ENCODE peak calls at places on chromosome 17, in five cellular contexts. K is activated T-cell treated with anti-CD3 and anti-CD28 coated beads, Interleukin-2, amount 50 U/mL, for 72 hours; F is COR-L47; Q is NCI-H2171 treated with DMSO at 0.1 percent for 48 hours; S is ureter. T is an unnamed sample.

GRCh38 chr17:38958756-38959155 is 8.4 kb downstream of the FBXO47 start:
- DNase-seq in K (no peak), F (no peak), Q (no peak), S (no peak), T (no peak)

GRCh38 chr17:70905796-70906195 is 736.5 kb downstream of the KCNJ2 start:
- DNase-seq in K (no peak), F (no peak), Q (no peak), S (peak), T (no peak)

GRCh38 chr17:44007346-44008204 is 3.2 kb downstream of the NAGS start:
- DNase-seq in K (no peak), F (no peak), Q (no peak), S (no peak), T (no peak)

GRCh38 chr17:15392326-15392739 is 50.9 kb upstream of the TEKT3 start:
- DNase-seq in K (no peak), F (no peak), Q (no peak), S (no peak), T (no peak)

GRCh38 chr17:44623070-44623725 is 33.1 kb upstream of the MEIOC start:
- DNase-seq in K (no peak), F (no peak), Q (no peak), S (no peak), T (no peak)

GRCh38 chr17:80471922-80472321 is 4.5 kb downstream of the NPTX1 start:
- DNase-seq in K (no peak), F (no peak), Q (no peak), S (no peak), T (no peak)

GRCh38 chr17:75271233-75271954 is 363 bp upstream of the MIF4GD start:
- DNase-seq in K (peak), F (peak), Q (peak), S (peak), T (peak)

GRCh38 chr17:77288115-77288619 is 147.4 kb downstream of the SEC14L1 start:
- DNase-seq in K (no peak), F (no peak), Q (no peak), S (peak), T (no peak)

GRCh38 chr17:38352245-38353083 is 820 bp downstream of the SOCS7 start:
- DNase-seq in K (peak), F (no peak), Q (no peak), S (peak), T (no peak)

T was measured in NCI-H1436.